ENCODE peak calls at places on chromosomes 13 and 19, in six cellular contexts. J is IMR-90, D is neuronal stem cell, P is H9, H is H1, V is mesenchymal stem cell. S is an unnamed sample.
A peak's percentile ranks its signal among the peaks of the same experiment; 100 is the strongest.

GRCh38 chr19:3670258-3670795 is 29.9 kb downstream of the PIP5K1C start:
- DNase-seq in V (peak; percentile 91), P (no peak), J (peak; percentile 84), D (no peak), H (no peak), S (peak; percentile 83)

GRCh38 chr19:2266183-2266993 is 10.2 kb upstream of the JSRP1 start:
- DNase-seq in P (no peak), J (peak; percentile 75), D (no peak), H (no peak), V (peak; percentile 52), S (no peak)

GRCh38 chr19:918481-919156 is 1.5 kb downstream of the KISS1R start:
- DNase-seq in D (no peak), H (no peak), V (no peak), J (no peak), P (no peak), S (no peak)

GRCh38 chr13:37534181-37534580 is 64.4 kb downstream of the POSTN start:
- DNase-seq in J (peak; percentile 95), D (no peak), V (no peak), P (no peak), H (no peak), S (no peak)

GRCh38 chr19:2167896-2168618 is 4.3 kb downstream of the DOT1L start:
- DNase-seq in H (no peak), P (no peak), J (peak; percentile 44), D (no peak), V (peak; percentile 83), S (no peak)

GRCh38 chr19:46384396-46384795 is 29.0 kb downstream of the CCDC8 start:
- DNase-seq in H (no peak), P (peak; percentile 15), D (no peak), J (no peak), V (no peak), S (no peak)

GRCh38 chr13:44142911-44143665 is 230.5 kb upstream of the SERP2 start:
- DNase-seq in D (no peak), H (no peak), P (no peak), V (peak; percentile 47), J (peak; percentile 49), S (peak; percentile 86)

GRCh38 chr19:3987619-3988371 is 2.5 kb upstream of the EEF2 start:
- DNase-seq in D (peak; percentile 84), V (peak; percentile 83), P (peak; percentile 83), H (peak; percentile 87), J (peak; percentile 76), S (peak; percentile 84)

GRCh38 chr19:43474986-43475705 is 9.7 kb upstream of the LYPD3 start:
- DNase-seq in P (peak; percentile 95), D (peak; percentile 95), J (peak; percentile 97), V (peak; percentile 96), H (peak; percentile 100), S (peak; percentile 96)

GRCh38 chr19:8515317-8515716 is 1.4 kb upstream of the ZNF414 start:
- DNase-seq in D (no peak), P (no peak), J (no peak), H (no peak), V (no peak), S (no peak)

GRCh38 chr13:100584901-100585300 is 3.7 kb downstream of the GGACT start:
- DNase-seq in J (no peak), V (no peak), P (no peak), D (no peak), H (no peak), S (no peak)

GRCh38 chr19:57053401-57053800 is 66.4 kb upstream of the USP29 start:
- DNase-seq in D (no peak), J (no peak), P (no peak), H (no peak), V (no peak), S (no peak)

GRCh38 chr13:20512042-20512683 is 13.5 kb downstream of the CRYL1 start:
- DNase-seq in J (no peak), H (peak; percentile 61), V (no peak), D (no peak), P (peak; percentile 83), S (peak; percentile 94)

GRCh38 chr13:90414691-90415596 is 932.5 kb upstream of the MIR17HG start:
- DNase-seq in H (no peak), V (peak; percentile 87), J (peak; percentile 81), D (no peak), P (no peak), S (peak; percentile 84)

GRCh38 chr13:51065372-51066090 is 45.5 kb downstream of the C13orf42 start:
- DNase-seq in J (no peak), H (peak; percentile 42), D (no peak), V (no peak), P (no peak), S (no peak)

GRCh38 chr13:93309886-93310520 is 83.4 kb downstream of the GPC6 start:
- DNase-seq in V (peak; percentile 96), P (no peak), D (peak; percentile 45), J (peak; percentile 51), H (no peak), S (peak; percentile 85)

GRCh38 chr13:58452123-58452623 is 820.6 kb downstream of the PCDH17 start:
- DNase-seq in P (no peak), V (no peak), D (no peak), H (no peak), J (no peak), S (peak; percentile 89)

GRCh38 chr19:46303702-46304397 is 7.0 kb downstream of the HIF3A start:
- DNase-seq in V (peak; percentile 38), H (peak; percentile 99), D (peak; percentile 76), J (no peak), P (peak; percentile 98), S (peak; percentile 98)

GRCh38 chr19:49133621-49134454 is 14.5 kb downstream of the PPFIA3 start:
- DNase-seq in V (peak; percentile 54), H (peak; percentile 90), J (peak; percentile 70), P (peak; percentile 90), D (no peak), S (peak; percentile 48)

GRCh38 chr19:5131866-5132561 is 163.1 kb downstream of the KDM4B start:
- DNase-seq in P (no peak), V (no peak), J (no peak), D (peak; percentile 49), H (no peak), S (peak; percentile 62)

GRCh38 chr13:44523176-44524017 is 52.7 kb downstream of the TSC22D1 start:
- DNase-seq in H (no peak), D (no peak), J (peak; percentile 79), V (peak; percentile 72), P (no peak), S (peak; percentile 27)

GRCh38 chr19:4730740-4731171 is 7.1 kb upstream of the DPP9 start:
- DNase-seq in D (no peak), V (peak; percentile 22), P (peak; percentile 72), H (peak; percentile 92), J (no peak), S (peak; percentile 48)

GRCh38 chr13:111853766-111854165 is 213.2 kb upstream of the SOX1 start:
- DNase-seq in V (no peak), H (peak; percentile 36), P (no peak), D (no peak), J (no peak), S (no peak)

GRCh38 chr19:44878119-44878865 is 12.8 kb upstream of the TOMM40 start:
- DNase-seq in J (no peak), H (no peak), P (no peak), D (no peak), V (no peak), S (no peak)

GRCh38 chr19:44875666-44876418 is 15.2 kb upstream of the TOMM40 start:
- DNase-seq in H (no peak), V (peak; percentile 43), D (no peak), P (no peak), J (peak; percentile 21), S (no peak)

GRCh38 chr19:44882063-44882462 is 9.0 kb upstream of the TOMM40 start:
- DNase-seq in V (no peak), J (no peak), H (no peak), P (no peak), D (no peak), S (no peak)

GRCh38 chr19:44876930-44877530 is 14.0 kb upstream of the TOMM40 start:
- DNase-seq in V (no peak), H (no peak), J (no peak), D (no peak), P (no peak), S (no peak)

GRCh38 chr19:44879309-44880065 is 11.6 kb upstream of the TOMM40 start:
- DNase-seq in D (no peak), P (no peak), J (no peak), V (no peak), H (no peak), S (no peak)
- H2BK15ac ChIP-seq in D (no peak overlapping the region), P (no peak overlapping the region), J (no peak overlapping the region), V (no peak overlapping the region), H (no peak overlapping the region), S (no peak overlapping the region)

GRCh38 chr13:30307966-30308290 is 577 bp upstream of the KATNAL1 start:
- DNase-seq in V (no peak), P (no peak), D (no peak), H (no peak), J (no peak), S (no peak)

GRCh38 chr13:30306762-30307193 is 573 bp downstream of the KATNAL1 start:
- DNase-seq in V (peak; percentile 95), D (peak; percentile 96), J (peak; percentile 91), P (peak; percentile 93), H (peak; percentile 95), S (peak; percentile 98)

GRCh38 chr13:30303269-30303668 is 4.1 kb downstream of the KATNAL1 start:
- DNase-seq in H (no peak), D (no peak), J (no peak), V (no peak), P (no peak), S (no peak)

GRCh38 chr13:30307194-30307965 is at the start of gene KATNAL1:
- DNase-seq in V (peak; percentile 83), P (peak; percentile 80), J (peak; percentile 57), D (peak; percentile 82), H (peak; percentile 83), S (peak; percentile 88)

GRCh38 chr13:30305456-30305855 is 1.9 kb downstream of the KATNAL1 start:
- DNase-seq in D (no peak), J (no peak), H (no peak), P (no peak), V (no peak), S (no peak)
- H3K4me1 ChIP-seq in D (peaks cover 5% of the 10 kb centered on the region), J (peaks cover 8% of the 10 kb centered on the region), H (no peaks in the 10 kb centered on the region), P (no peaks in the 10 kb centered on the region), V (peaks cover 7% of the 10 kb centered on the region), S (no peaks in the 10 kb centered on the region)

DNA sequence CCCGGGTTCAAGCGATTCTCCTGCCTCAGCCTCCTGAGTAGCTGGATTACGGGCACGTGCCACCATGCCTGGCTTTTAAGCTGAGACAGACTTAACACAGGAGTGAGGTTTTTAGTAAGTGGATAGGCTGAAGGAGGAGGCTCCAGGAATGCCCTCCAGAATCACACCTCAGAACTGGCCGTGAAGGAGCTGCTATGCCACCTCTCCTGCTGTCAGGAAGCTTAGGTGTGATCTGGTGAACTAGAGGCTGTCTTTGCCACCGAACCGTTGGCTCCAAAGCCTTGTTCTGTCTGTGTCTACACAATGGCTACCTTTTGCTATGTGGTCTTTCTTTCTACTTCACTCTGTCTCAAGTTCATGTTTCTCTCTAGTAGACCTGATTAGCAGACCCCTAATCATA is 4.2 kb downstream of the PDCD2L start:
- DNase-seq in V (no peak), P (no peak), J (no peak), H (no peak), D (no peak), S (peak; percentile 48)
- H2BK15ac ChIP-seq in V (no peak overlapping the region), P (no peak overlapping the region), J (no peak overlapping the region), H (no peak overlapping the region), D (no peak overlapping the region), S (no peak overlapping the region)

GRCh38 chr19:38663957-38664502 is 16.6 kb downstream of the ACTN4 start:
- DNase-seq in J (no peak), H (no peak), V (no peak), D (no peak), P (no peak), S (no peak)
- H3K4me1 ChIP-seq in J (peaks cover 59% of the 10 kb centered on the region), H (peaks cover 64% of the 10 kb centered on the region), V (peaks cover 59% of the 10 kb centered on the region), D (peaks cover 58% of the 10 kb centered on the region), P (peaks cover 45% of the 10 kb centered on the region), S (peaks cover 36% of the 10 kb centered on the region)